ENCODE peak calls at places on chromosomes 1 and 21, in four cellular contexts. A, S, D and N are unnamed samples.

GRCh38 chr1:63322944-63323865 is 838 bp downstream of the FOXD3 start:
- DNase-seq in A (no peak), S (peak; percentile 74), D (peak; percentile 21), N (peak; percentile 70)

GRCh38 chr1:36231191-36231590 is 6.9 kb downstream of the THRAP3 start:
- DNase-seq in A (no peak), S (no peak), D (no peak), N (no peak)

GRCh38 chr1:62509028-62509427 is 72.2 kb downstream of the USP1 start:
- DNase-seq in A (no peak), S (no peak), D (no peak), N (no peak)

GRCh38 chr1:190019717-190020116 is 457.9 kb downstream of the BRINP3 start:
- DNase-seq in A (no peak), S (no peak), D (no peak), N (no peak)

GRCh38 chr1:145999321-146000024 is 3.1 kb upstream of the TXNIP start:
- DNase-seq in A (peak; percentile 39), S (no peak), D (no peak), N (no peak)

GRCh38 chr1:59498640-59499039 is 201.7 kb downstream of the FGGY start:
- DNase-seq in A (no peak), S (no peak), D (peak; percentile 33), N (no peak)

GRCh38 chr1:3283849-3284248 is 170.6 kb upstream of the ARHGEF16 start:
- DNase-seq in A (no peak), S (peak; percentile 73), D (no peak), N (no peak)

GRCh38 chr1:218865591-218865990 is 308.1 kb upstream of the LYPLAL1 start:
- DNase-seq in A (no peak), S (no peak), D (peak; percentile 79), N (no peak)

GRCh38 chr1:1760345-1760650 is 18.0 kb downstream of the NADK start:
- DNase-seq in A (no peak), S (no peak), D (no peak), N (peak; percentile 77)

GRCh38 chr1:19825298-19825697 is 10.2 kb upstream of the RNF186 start:
- DNase-seq in A (no peak), S (peak; percentile 87), D (no peak), N (no peak)

GRCh38 chr1:19844726-19845125 is 29.6 kb upstream of the RNF186 start:
- DNase-seq in A (no peak), S (no peak), D (no peak), N (no peak)

GRCh38 chr21:35831791-35832190 is 228.5 kb downstream of the SETD4 start:
- DNase-seq in A (no peak), S (no peak), D (no peak), N (no peak)

GRCh38 chr1:109610609-109611307 is 8.7 kb downstream of the GNAT2 start:
- DNase-seq in A (no peak), S (no peak), D (peak; percentile 26), N (no peak)

GRCh38 chr1:14404847-14405246 is 193.6 kb upstream of the KAZN start:
- DNase-seq in A (no peak), S (peak; percentile 36), D (no peak), N (no peak)

GRCh38 chr1:9687876-9688582 is 36.5 kb downstream of the PIK3CD start:
- DNase-seq in A (no peak), S (peak; percentile 52), D (peak; percentile 34), N (peak; percentile 77)

GRCh38 chr1:20216574-20216973 is 30.3 kb upstream of the PLA2G2C start:
- DNase-seq in A (peak; percentile 11), S (no peak), D (peak; percentile 44), N (no peak)

GRCh38 chr1:46757956-46758304 is 39.0 kb upstream of the EFCAB14 start:
- DNase-seq in A (no peak), S (no peak), D (no peak), N (no peak)

GRCh38 chr1:186426118-186426517 is 34.8 kb downstream of the PDC start:
- DNase-seq in A (no peak), S (no peak), D (no peak), N (no peak)

GRCh38 chr1:244137725-244138124 is 86.6 kb downstream of the ZBTB18 start:
- DNase-seq in A (no peak), S (no peak), D (no peak), N (no peak)
- H3K27ac ChIP-seq in A (no peak overlapping the region), S (no peak overlapping the region), D (no peak overlapping the region), N (no peak overlapping the region)

DNA sequence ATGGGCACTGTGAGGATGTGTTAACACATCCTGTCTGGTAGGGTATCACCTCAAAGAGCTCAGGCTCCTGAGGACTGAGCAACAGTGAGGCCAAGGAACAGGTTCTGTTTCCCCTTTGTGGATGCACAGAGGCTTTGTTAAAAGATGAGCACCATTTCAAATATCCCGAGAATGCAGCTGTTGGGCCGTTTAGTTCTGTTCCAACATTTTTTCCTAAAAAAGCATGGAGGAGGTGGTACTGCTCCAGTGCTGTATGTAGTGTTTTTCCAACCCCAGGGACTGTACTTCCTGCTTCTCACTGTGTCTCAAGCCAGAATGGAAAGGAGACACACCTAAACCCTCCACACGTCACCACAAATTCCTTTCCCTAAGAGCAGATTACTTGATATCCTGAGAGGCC is 53.8 kb upstream of the BCL10 start:
- DNase-seq in A (no peak), S (no peak), D (peak; percentile 51), N (no peak)
- H3K9ac ChIP-seq in A (no peak overlapping the region), S (no peak overlapping the region), D (peak overlapping the region; percentile 41), N (no peak overlapping the region)

DNA sequence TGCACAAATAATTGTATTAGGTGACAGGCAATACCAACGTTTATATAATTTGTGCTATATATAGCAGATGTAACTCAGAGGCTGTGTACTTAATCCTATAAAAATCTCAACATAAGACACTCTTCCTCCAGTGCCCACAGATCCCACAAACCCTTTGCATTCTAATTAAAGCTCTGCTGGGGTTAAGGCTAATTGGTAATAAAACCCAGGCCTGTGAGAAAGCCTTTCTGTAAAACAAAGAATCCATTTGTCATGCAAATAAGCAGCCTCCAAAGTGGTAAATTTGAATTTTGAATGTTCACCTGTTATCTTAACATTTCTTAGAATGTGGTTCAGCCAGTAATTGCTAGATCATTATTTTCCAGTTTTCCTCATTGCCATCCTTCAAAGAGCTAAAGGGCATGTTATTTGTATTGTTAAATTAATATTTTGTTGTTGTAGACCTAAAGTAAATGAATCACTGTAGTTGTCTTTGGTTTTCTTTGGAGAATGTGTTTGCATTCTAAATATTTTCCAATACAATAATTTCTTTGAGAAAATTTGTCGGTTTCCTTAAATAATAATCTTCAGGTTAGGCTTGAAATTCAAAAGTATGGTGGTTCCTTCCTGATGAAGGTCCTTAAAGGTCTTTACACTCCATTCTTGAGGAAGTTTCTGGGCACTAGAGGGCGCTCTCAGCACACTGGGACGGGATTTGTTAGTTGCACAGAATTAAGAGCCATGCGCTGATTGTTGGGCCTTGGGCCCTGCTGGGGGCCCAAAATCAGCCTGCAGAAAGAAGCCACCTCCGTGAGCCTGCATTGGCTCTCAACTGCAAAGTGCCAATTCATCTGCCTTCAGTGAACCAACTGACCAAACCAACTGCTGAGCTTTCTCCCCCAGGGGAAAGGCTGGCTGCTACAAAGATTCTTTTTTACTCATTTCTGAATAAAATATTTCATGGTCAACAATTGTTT is 46.1 kb upstream of the PRDX6 start:
- DNase-seq in A (peak; percentile 88), S (peak; percentile 86), D (peak; percentile 70), N (peak; percentile 88)
- H3K27ac ChIP-seq in A (no peak overlapping the region), S (no peak overlapping the region), D (no peak overlapping the region), N (no peak overlapping the region)

GRCh38 chr1:165871311-165872067 is 44.1 kb downstream of the UCK2 start:
- DNase-seq in A (peak; percentile 99), S (peak; percentile 72), D (peak; percentile 49), N (no peak)
- H3K9ac ChIP-seq in A (peak overlapping the region; percentile 55), S (no peak overlapping the region), D (no peak overlapping the region), N (no peak overlapping the region)

GRCh38 chr21:45357436-45358260 is 47.3 kb upstream of the COL18A1 start:
- DNase-seq in A (no peak), S (no peak), D (no peak), N (peak; percentile 85)

GRCh38 chr21:45355573-45355972 is 49.4 kb upstream of the COL18A1 start:
- DNase-seq in A (no peak), S (no peak), D (no peak), N (no peak)

GRCh38 chr21:45358261-45358670 is 46.7 kb upstream of the COL18A1 start:
- DNase-seq in A (no peak), S (no peak), D (no peak), N (peak; percentile 50)

GRCh38 chr21:45356251-45356650 is 48.7 kb upstream of the COL18A1 start:
- DNase-seq in A (no peak), S (no peak), D (no peak), N (peak; percentile 26)

DNA sequence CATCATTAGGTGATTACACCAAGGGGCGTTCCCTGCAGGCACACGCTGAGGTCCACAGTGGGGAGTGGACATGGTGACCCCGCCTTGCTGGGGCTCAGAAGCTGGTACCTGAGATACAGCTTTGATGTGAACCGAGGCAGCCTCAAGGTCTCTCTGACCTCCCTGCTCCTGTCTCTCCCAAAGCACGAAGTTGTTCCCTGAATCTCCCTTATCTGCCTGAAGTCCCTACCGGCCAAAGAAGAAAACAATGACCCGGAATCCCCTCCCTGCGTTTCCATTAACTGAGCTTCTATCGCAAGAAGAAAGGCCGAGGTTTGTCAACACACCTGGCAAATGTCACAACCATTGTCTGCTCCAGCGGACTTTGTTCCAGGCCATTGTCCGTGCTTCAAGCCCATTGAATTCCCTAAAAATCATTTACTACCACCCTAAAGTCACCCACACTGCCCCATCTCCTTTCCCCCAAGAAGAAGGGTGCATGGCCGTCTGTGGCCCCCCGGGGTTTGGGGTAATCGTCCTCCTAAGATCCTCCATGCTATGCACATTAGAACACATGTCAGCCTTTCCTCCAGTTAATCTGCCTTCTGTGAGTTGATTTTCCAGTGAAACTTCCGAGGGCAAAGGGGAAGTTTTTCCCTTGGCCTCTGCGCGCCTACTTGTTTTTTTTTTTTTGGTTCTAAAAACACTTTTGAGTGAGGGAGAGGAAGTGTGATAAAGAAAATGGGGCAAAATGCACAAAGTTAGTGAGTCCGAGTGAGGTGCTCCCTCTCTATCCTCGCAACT is 48.1 kb upstream of the COL18A1 start:
- DNase-seq in A (no peak), S (no peak), D (no peak), N (peak; percentile 43)
- H3K27ac ChIP-seq in A (no peak overlapping the region), S (no peak overlapping the region), D (no peak overlapping the region), N (peak overlapping the region; percentile 79)

GRCh38 chr21:44354001-44354405 is 582 bp downstream of the TRPM2 start:
- DNase-seq in A (no peak), S (no peak), D (no peak), N (no peak)

GRCh38 chr21:44350773-44351481 is 2.5 kb upstream of the TRPM2 start:
- DNase-seq in A (no peak), S (peak; percentile 38), D (no peak), N (no peak)

GRCh38 chr21:44353200-44353970 is at the start of gene TRPM2:
- DNase-seq in A (peak; percentile 83), S (no peak), D (no peak), N (peak; percentile 78)

GRCh38 chr21:44351535-44352252 is 1.7 kb upstream of the TRPM2 start:
- DNase-seq in A (no peak), S (no peak), D (no peak), N (peak; percentile 63)

DNA sequence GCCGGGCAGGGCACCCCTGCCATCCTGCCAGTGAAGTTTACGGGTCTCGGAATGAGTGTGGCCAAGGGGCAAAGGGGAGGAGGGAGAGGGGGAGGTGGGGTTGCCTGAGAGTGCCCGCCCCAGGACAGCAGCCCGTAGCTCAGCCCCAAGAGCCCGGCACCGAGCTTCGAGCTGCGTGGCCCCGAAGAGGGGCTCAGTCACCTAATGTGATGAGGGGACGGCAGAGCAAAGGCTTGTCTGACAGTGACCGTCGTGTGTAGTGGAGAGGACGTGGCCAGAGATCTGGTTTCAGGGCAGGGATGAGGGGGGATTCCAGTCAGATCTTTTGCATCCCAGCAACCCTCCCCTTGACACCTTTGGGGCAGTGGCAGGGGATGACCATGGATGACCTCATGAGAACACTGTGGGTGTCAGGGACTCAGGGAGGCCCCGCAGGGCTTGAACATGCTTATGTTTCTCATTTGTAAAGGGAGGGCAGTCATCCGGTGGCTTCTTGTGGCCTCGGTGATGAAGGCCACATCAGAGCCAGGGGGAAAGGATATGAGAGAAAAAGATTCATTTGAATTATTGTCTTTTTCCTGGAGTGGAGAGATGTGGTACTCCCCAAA is 1.1 kb upstream of the TRPM2 start:
- DNase-seq in A (no peak), S (no peak), D (no peak), N (peak; percentile 61)
- H3K9ac ChIP-seq in A (peak overlapping the region; percentile 28), S (no peak overlapping the region), D (no peak overlapping the region), N (no peak overlapping the region)